ENCODE peak calls at places on chromosomes 16 and 17, in four cellular contexts. U is NAMALWA; K is progenitor cell of endocrine pancreas; C is activated CD4-positive, CD25-positive, alpha-beta regulatory T cell. X is an unnamed sample.

GRCh38 chr16:77807071-77807470 is 18.7 kb downstream of the VAT1L start:
- DNase-seq in U (no peak), K (no peak), C (no peak), X (no peak)

GRCh38 chr17:77445030-77445907 is 304.5 kb downstream of the SEC14L1 start:
- DNase-seq in C (peak), K (no peak), U (peak), X (peak)

GRCh38 chr17:50102164-50102991 is 7.2 kb downstream of the PDK2 start:
- DNase-seq in U (no peak), K (no peak), C (no peak), X (no peak)

GRCh38 chr17:67038861-67039365 is 5.4 kb upstream of the CACNG1 start:
- DNase-seq in U (no peak), K (no peak), C (no peak), X (no peak)

GRCh38 chr16:30658731-30659506 is 688 bp downstream of the FBRS start:
- DNase-seq in U (peak), K (peak), C (peak), X (peak)

GRCh38 chr16:26957283-26957859 is 109.4 kb upstream of the C16orf82 start:
- DNase-seq in K (no peak), C (no peak), U (no peak), X (no peak)

GRCh38 chr16:85735225-85735722 is 15.6 kb downstream of the C16orf74 start:
- DNase-seq in U (peak), K (no peak), C (no peak), X (no peak)

GRCh38 chr17:72640415-72641165 is 451.9 kb downstream of the SLC39A11 start:
- DNase-seq in C (no peak), K (no peak), U (no peak), X (no peak)

GRCh38 chr16:66706506-66706880 is 9.9 kb upstream of the CMTM4 start:
- DNase-seq in C (no peak), U (no peak), K (no peak), X (no peak)

GRCh38 chr17:44171931-44172455 is 1.5 kb downstream of the ASB16 start:
- DNase-seq in K (no peak), C (no peak), U (no peak), X (no peak)

GRCh38 chr16:25707982-25708583 is 16.3 kb downstream of the HS3ST4 start:
- DNase-seq in C (no peak), U (peak), K (no peak), X (no peak)

GRCh38 chr17:3006801-3007200 is 56.6 kb downstream of the OR1D5 start:
- DNase-seq in K (no peak), C (no peak), U (no peak), X (no peak)

GRCh38 chr16:48492131-48492530 is 106.9 kb upstream of the SIAH1 start:
- DNase-seq in U (no peak), K (no peak), C (no peak), X (no peak)